ENCODE peak calls at places on chromosome 5, in ten cellular contexts. One of them, this sample, is unnamed.

GRCh38 chr5:14342306-14342705 is 199.2 kb downstream of the TRIO start:
- DNase-seq in OCI-M1: no peak
- DNase-seq in endothelial cell: no peak
- DNase-seq in GM04504: peak; percentile 7
- DNase-seq in iPS-NIHi11: no peak
- DNase-seq in stomach: peak; percentile 26
- DNase-seq in activated CD4-positive, alpha-beta T cell treated with anti-CD3 and anti-CD28 coated beads, Interleukin-2, amount 50 U/mL, for 48 hours: no peak
- DNase-seq in AG09309: no peak
- DNase-seq in NCI-H345: no peak
- DNase-seq in AG20443: no peak
- DNase-seq in this sample: no peak

GRCh38 chr5:135034186-135034962 is at the start of gene PITX1:
- DNase-seq in OCI-M1: peak; percentile 82
- DNase-seq in endothelial cell: no peak
- DNase-seq in GM04504: no peak
- DNase-seq in iPS-NIHi11: peak; percentile 67
- DNase-seq in stomach: peak; percentile 69
- DNase-seq in activated CD4-positive, alpha-beta T cell treated with anti-CD3 and anti-CD28 coated beads, Interleukin-2, amount 50 U/mL, for 48 hours: peak; percentile 52
- DNase-seq in AG09309: peak; percentile 40
- DNase-seq in NCI-H345: peak; percentile 80
- DNase-seq in AG20443: peak; percentile 53
- DNase-seq in this sample: no peak

GRCh38 chr5:76764374-76764773 is 48.4 kb downstream of the F2R start:
- DNase-seq in OCI-M1: no peak
- DNase-seq in endothelial cell: no peak
- DNase-seq in GM04504: no peak
- DNase-seq in iPS-NIHi11: no peak
- DNase-seq in stomach: no peak
- DNase-seq in activated CD4-positive, alpha-beta T cell treated with anti-CD3 and anti-CD28 coated beads, Interleukin-2, amount 50 U/mL, for 48 hours: no peak
- DNase-seq in AG09309: no peak
- DNase-seq in NCI-H345: no peak
- DNase-seq in AG20443: no peak
- DNase-seq in this sample: no peak

GRCh38 chr5:45601424-45601823 is 94.8 kb downstream of the HCN1 start:
- DNase-seq in OCI-M1: no peak
- DNase-seq in endothelial cell: no peak
- DNase-seq in GM04504: no peak
- DNase-seq in iPS-NIHi11: no peak
- DNase-seq in stomach: no peak
- DNase-seq in activated CD4-positive, alpha-beta T cell treated with anti-CD3 and anti-CD28 coated beads, Interleukin-2, amount 50 U/mL, for 48 hours: no peak
- DNase-seq in AG09309: no peak
- DNase-seq in NCI-H345: no peak
- DNase-seq in AG20443: no peak
- DNase-seq in this sample: no peak

GRCh38 chr5:107418071-107418470 is 252.7 kb downstream of the EFNA5 start:
- DNase-seq in OCI-M1: no peak
- DNase-seq in endothelial cell: no peak
- DNase-seq in GM04504: no peak
- DNase-seq in iPS-NIHi11: no peak
- DNase-seq in stomach: no peak
- DNase-seq in activated CD4-positive, alpha-beta T cell treated with anti-CD3 and anti-CD28 coated beads, Interleukin-2, amount 50 U/mL, for 48 hours: no peak
- DNase-seq in AG09309: no peak
- DNase-seq in NCI-H345: no peak
- DNase-seq in AG20443: no peak
- DNase-seq in this sample: no peak

GRCh38 chr5:157828949-157829639 is 29.9 kb downstream of the CLINT1 start:
- DNase-seq in OCI-M1: peak; percentile 64
- DNase-seq in endothelial cell: peak; percentile 26
- DNase-seq in GM04504: no peak
- DNase-seq in iPS-NIHi11: peak; percentile 57
- DNase-seq in stomach: no peak
- DNase-seq in activated CD4-positive, alpha-beta T cell treated with anti-CD3 and anti-CD28 coated beads, Interleukin-2, amount 50 U/mL, for 48 hours: no peak
- DNase-seq in AG09309: no peak
- DNase-seq in NCI-H345: no peak
- DNase-seq in AG20443: peak; percentile 18
- DNase-seq in this sample: no peak

GRCh38 chr5:26948921-26949320 is 89.5 kb downstream of the CDH9 start:
- DNase-seq in OCI-M1: no peak
- DNase-seq in endothelial cell: no peak
- DNase-seq in GM04504: no peak
- DNase-seq in iPS-NIHi11: no peak
- DNase-seq in stomach: no peak
- DNase-seq in activated CD4-positive, alpha-beta T cell treated with anti-CD3 and anti-CD28 coated beads, Interleukin-2, amount 50 U/mL, for 48 hours: no peak
- DNase-seq in AG09309: no peak
- DNase-seq in NCI-H345: no peak
- DNase-seq in AG20443: no peak
- DNase-seq in this sample: no peak

GRCh38 chr5:126486332-126486731 is 63.1 kb downstream of the GRAMD2B start:
- DNase-seq in OCI-M1: no peak
- DNase-seq in endothelial cell: no peak
- DNase-seq in GM04504: no peak
- DNase-seq in iPS-NIHi11: no peak
- DNase-seq in stomach: no peak
- DNase-seq in activated CD4-positive, alpha-beta T cell treated with anti-CD3 and anti-CD28 coated beads, Interleukin-2, amount 50 U/mL, for 48 hours: no peak
- DNase-seq in AG09309: no peak
- DNase-seq in NCI-H345: no peak
- DNase-seq in AG20443: peak; percentile 25
- DNase-seq in this sample: peak; percentile 35

GRCh38 chr5:170483701-170484458 is 19.9 kb upstream of the KCNIP1 start:
- DNase-seq in OCI-M1: no peak
- DNase-seq in endothelial cell: no peak
- DNase-seq in GM04504: no peak
- DNase-seq in iPS-NIHi11: no peak
- DNase-seq in stomach: no peak
- DNase-seq in activated CD4-positive, alpha-beta T cell treated with anti-CD3 and anti-CD28 coated beads, Interleukin-2, amount 50 U/mL, for 48 hours: no peak
- DNase-seq in AG09309: no peak
- DNase-seq in NCI-H345: peak; percentile 92
- DNase-seq in AG20443: no peak
- DNase-seq in this sample: no peak

GRCh38 chr5:31021181-31021624 is 172.3 kb upstream of the CDH6 start:
- DNase-seq in OCI-M1: no peak
- DNase-seq in endothelial cell: no peak
- DNase-seq in GM04504: no peak
- DNase-seq in iPS-NIHi11: no peak
- DNase-seq in stomach: no peak
- DNase-seq in activated CD4-positive, alpha-beta T cell treated with anti-CD3 and anti-CD28 coated beads, Interleukin-2, amount 50 U/mL, for 48 hours: no peak
- DNase-seq in AG09309: no peak
- DNase-seq in NCI-H345: no peak
- DNase-seq in AG20443: peak; percentile 5
- DNase-seq in this sample: no peak

GRCh38 chr5:173734716-173735115 is 118.3 kb upstream of the BOD1 start:
- DNase-seq in OCI-M1: no peak
- DNase-seq in endothelial cell: no peak
- DNase-seq in GM04504: no peak
- DNase-seq in iPS-NIHi11: no peak
- DNase-seq in stomach: no peak
- DNase-seq in activated CD4-positive, alpha-beta T cell treated with anti-CD3 and anti-CD28 coated beads, Interleukin-2, amount 50 U/mL, for 48 hours: no peak
- DNase-seq in AG09309: no peak
- DNase-seq in NCI-H345: no peak
- DNase-seq in AG20443: no peak
- DNase-seq in this sample: no peak

GRCh38 chr5:1923341-1923740 is 40.6 kb upstream of the IRX4 start:
- DNase-seq in OCI-M1: no peak
- DNase-seq in endothelial cell: no peak
- DNase-seq in GM04504: no peak
- DNase-seq in iPS-NIHi11: no peak
- DNase-seq in stomach: no peak
- DNase-seq in activated CD4-positive, alpha-beta T cell treated with anti-CD3 and anti-CD28 coated beads, Interleukin-2, amount 50 U/mL, for 48 hours: no peak
- DNase-seq in AG09309: no peak
- DNase-seq in NCI-H345: no peak
- DNase-seq in AG20443: no peak
- DNase-seq in this sample: no peak

GRCh38 chr5:173291722-173292658 is 36.2 kb downstream of the STC2 start:
- DNase-seq in OCI-M1: no peak
- DNase-seq in endothelial cell: no peak
- DNase-seq in GM04504: no peak
- DNase-seq in iPS-NIHi11: peak; percentile 59
- DNase-seq in stomach: no peak
- DNase-seq in activated CD4-positive, alpha-beta T cell treated with anti-CD3 and anti-CD28 coated beads, Interleukin-2, amount 50 U/mL, for 48 hours: no peak
- DNase-seq in AG09309: peak; percentile 38
- DNase-seq in NCI-H345: peak; percentile 51
- DNase-seq in AG20443: peak; percentile 50
- DNase-seq in this sample: no peak